ENCODE peak calls at places on chromosome 2, in six cellular contexts. K, B, A, U, E and Q are unnamed samples.

GRCh38 chr2:241636182-241636982 is 576 bp downstream of the THAP4 start:
- DNase-seq in K (no peak), B (peak), A (no peak), U (peak), E (peak), Q (no peak)

GRCh38 chr2:220932041-220932440 is 640.1 kb downstream of the EPHA4 start:
- DNase-seq in K (no peak), B (no peak), A (no peak), U (no peak), E (no peak), Q (no peak)

GRCh38 chr2:144572977-144573376 is 53.1 kb upstream of the ZEB2 start:
- DNase-seq in K (no peak), B (no peak), A (no peak), U (no peak), E (no peak), Q (no peak)

GRCh38 chr2:238093181-238094140 is 6.7 kb upstream of the ESPNL start:
- DNase-seq in K (no peak), B (peak), A (no peak), U (no peak), E (no peak), Q (no peak)

GRCh38 chr2:71948781-71949536 is 198.7 kb downstream of the CYP26B1 start:
- DNase-seq in K (no peak), B (no peak), A (no peak), U (no peak), E (no peak), Q (no peak)

GRCh38 chr2:1618191-1618961 is 125.9 kb downstream of the PXDN start:
- DNase-seq in K (no peak), B (no peak), A (no peak), U (no peak), E (no peak), Q (no peak)

GRCh38 chr2:233556756-233557736 is 9.5 kb downstream of the USP40 start:
- DNase-seq in K (no peak), B (no peak), A (no peak), U (peak), E (no peak), Q (no peak)

GRCh38 chr2:154720642-154721041 is 22.1 kb downstream of the KCNJ3 start:
- DNase-seq in K (no peak), B (no peak), A (no peak), U (no peak), E (no peak), Q (no peak)

GRCh38 chr2:149561309-149561926 is 26.2 kb downstream of the MMADHC start:
- DNase-seq in K (no peak), B (no peak), A (no peak), U (peak), E (no peak), Q (no peak)

GRCh38 chr2:239470151-239470900 is 69.5 kb upstream of the HDAC4 start:
- DNase-seq in K (no peak), B (no peak), A (no peak), U (no peak), E (no peak), Q (no peak)

GRCh38 chr2:287471-287885 is 413 bp downstream of the ALKAL2 start:
- DNase-seq in K (no peak), B (peak), A (no peak), U (no peak), E (peak), Q (no peak)

GRCh38 chr2:95109260-95109659 is 12.3 kb downstream of the MRPS5 start:
- DNase-seq in K (no peak), B (no peak), A (no peak), U (no peak), E (no peak), Q (no peak)

GRCh38 chr2:58484201-58484600 is 243.1 kb upstream of the FANCL start:
- DNase-seq in K (no peak), B (no peak), A (no peak), U (no peak), E (no peak), Q (no peak)

GRCh38 chr2:155377178-155377780 is 678.8 kb downstream of the KCNJ3 start:
- DNase-seq in K (no peak), B (no peak), A (peak), U (peak), E (no peak), Q (no peak)

GRCh38 chr2:49207204-49207603 is 52.9 kb upstream of the FSHR start:
- DNase-seq in K (no peak), B (no peak), A (no peak), U (no peak), E (no peak), Q (no peak)

DNA sequence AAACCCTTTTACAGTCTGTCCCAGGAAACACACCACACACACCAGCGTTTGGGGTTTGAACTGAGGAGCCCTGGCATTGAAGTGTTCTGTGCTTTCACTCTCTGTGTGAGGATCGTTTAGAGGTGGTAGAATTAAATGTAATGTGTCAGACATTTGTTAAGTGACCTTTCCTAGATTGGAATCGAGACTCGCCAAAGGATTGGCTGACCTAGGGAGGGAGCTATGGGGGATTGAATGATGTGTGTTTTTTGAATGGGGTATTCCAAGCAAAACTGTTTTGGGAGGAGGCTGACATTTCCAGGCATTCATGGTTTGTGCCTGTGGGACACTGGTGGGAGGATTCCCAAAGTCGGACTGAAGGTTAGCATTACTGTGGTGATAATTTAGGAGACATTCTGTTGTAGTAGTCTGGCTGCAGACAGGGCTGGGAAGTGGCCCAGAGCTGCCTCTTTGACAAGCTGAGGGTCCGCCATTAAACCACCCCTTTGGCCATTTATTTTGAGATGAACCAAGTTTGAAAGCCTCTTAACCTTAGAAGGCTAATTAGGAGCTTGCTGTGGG is 1.7 kb downstream of the MYO1B start:
- DNase-seq in K (no peak), B (no peak), A (no peak), U (no peak), E (peak), Q (no peak)
- H3K4me3 ChIP-seq in K (peak), B (peak), A (peak), U (peak), E (peak), Q (peak)

GRCh38 chr2:223847410-223847809 is 10.0 kb upstream of the AP1S3 start:
- DNase-seq in K (no peak), B (no peak), A (no peak), U (no peak), E (no peak), Q (no peak)
- TF ChIP-seq POLR2A in K (no peak), B (no peak), A (no peak), U (no peak), E (no peak), Q (no peak)

DNA sequence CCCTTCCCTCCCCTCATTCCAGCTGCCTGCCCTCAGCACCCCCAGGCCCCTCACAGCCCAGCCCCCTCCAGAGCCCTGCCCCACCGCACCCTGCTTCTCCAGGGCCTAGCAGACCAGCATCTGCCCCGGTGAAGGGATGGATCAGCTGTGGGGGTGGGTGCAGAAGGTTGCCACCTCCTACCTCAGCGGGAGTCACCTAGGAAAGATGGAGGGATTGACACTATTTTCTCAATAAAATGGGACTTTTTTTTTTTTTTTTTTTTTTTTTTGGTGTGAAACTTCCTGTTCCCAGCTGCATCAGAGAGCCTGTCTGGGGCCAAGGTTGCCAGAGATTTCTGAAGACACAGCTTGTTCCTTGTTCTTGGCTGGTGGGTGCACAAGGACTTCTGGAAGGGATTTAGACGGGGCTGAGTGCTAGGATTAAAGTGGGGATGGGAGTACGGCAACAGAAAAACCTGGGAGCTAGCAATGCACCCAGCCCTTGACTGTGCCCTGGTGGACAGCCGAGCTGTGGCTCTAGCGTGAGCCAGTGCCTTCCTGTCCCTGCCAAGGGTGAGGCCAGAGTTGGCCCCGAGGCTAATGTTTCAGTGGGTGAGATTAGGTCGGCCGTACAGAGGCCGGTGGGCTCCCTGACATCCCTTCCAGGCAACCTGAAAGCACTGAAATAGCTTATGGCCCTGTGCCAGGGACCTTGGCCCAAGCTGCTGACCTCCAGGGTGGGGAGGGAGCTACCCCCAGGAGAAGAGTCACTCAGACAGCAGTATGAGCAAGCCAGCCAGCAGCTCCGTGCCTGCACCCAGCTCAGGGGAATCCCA is 4.5 kb downstream of the B3GNT7 start:
- DNase-seq in K (no peak), B (peak), A (no peak), U (peak), E (peak), Q (no peak)
- TF ChIP-seq CTCF in K (no peak), B (no peak), A (no peak), U (peak), E (no peak), Q (no peak)

GRCh38 chr2:83764447-83765005 is 694.6 kb downstream of the SUCLG1 start:
- DNase-seq in K (no peak), B (no peak), A (no peak), U (no peak), E (no peak), Q (no peak)
- H3K4me3 ChIP-seq in K (no peak), B (no peak), A (no peak), U (no peak), E (no peak), Q (no peak)

GRCh38 chr2:36170805-36171204 is 184.8 kb upstream of the CRIM1 start:
- DNase-seq in K (no peak), B (no peak), A (no peak), U (no peak), E (no peak), Q (no peak)

GRCh38 chr2:36168136-36168535 is 187.4 kb upstream of the CRIM1 start:
- DNase-seq in K (no peak), B (no peak), A (no peak), U (peak), E (no peak), Q (no peak)

GRCh38 chr2:36173760-36174362 is 181.7 kb upstream of the CRIM1 start:
- DNase-seq in K (no peak), B (no peak), A (no peak), U (no peak), E (no peak), Q (no peak)

GRCh38 chr2:36172828-36173227 is 182.8 kb upstream of the CRIM1 start:
- DNase-seq in K (no peak), B (no peak), A (no peak), U (no peak), E (no peak), Q (no peak)

DNA sequence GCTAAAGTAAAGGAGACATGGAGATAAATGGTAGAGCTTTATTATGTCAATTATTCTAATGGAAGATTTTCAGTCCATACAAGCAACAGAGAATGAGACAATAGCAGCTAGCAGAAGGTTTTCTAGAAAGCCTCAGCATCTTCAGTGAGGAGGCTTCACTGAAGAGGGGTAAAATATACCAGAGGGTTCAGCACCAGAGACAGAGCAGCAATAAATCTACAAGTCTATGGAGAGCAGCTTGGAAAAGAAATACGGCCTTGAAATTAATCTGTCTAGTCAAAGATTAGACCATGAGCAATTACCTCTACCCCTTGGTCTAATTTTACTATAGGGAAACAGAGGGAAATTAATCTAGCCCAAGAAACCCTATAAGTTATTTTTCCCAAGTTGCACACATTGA is 185.7 kb upstream of the CRIM1 start:
- DNase-seq in K (no peak), B (no peak), A (no peak), U (no peak), E (no peak), Q (no peak)
- TF ChIP-seq POLR2A in K (no peak), B (no peak), A (no peak), U (no peak), E (no peak), Q (no peak)

DNA sequence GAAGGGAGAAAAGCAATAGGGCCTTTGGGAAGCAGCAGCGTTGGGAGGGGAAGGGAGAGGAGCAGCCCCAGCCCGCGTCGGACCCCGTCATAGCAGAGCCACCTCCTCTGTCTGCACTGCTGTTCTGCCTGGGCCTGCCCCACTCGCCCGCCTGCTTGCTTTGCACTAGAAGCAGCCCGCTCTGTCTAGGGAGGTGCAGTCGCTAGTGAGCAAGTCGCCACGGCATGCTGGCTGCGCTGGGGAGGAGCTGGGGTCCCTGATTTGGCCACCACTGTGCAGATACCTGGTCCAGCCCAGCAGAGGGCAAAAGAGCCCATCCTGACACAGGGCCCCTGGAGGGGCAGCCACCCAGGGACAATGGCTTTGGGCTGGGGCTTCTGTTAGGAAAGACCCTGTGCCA is 8.0 kb upstream of the TMEM214 start:
- DNase-seq in K (no peak), B (no peak), A (no peak), U (no peak), E (no peak), Q (no peak)
- TF ChIP-seq CTCF in K (no peak), B (peak), A (no peak), U (no peak), E (no peak), Q (no peak)